ENCODE peak calls at places on chromosomes 1 and 21, in eight cellular contexts. One of them, this sample, is unnamed.

GRCh38 chr1:93595266-93595665 is 86.4 kb downstream of the BCAR3 start:
- DNase-seq in NCI-H1694: no peak
- DNase-seq in progenitor cell of endocrine pancreas: no peak
- DNase-seq in GDM1: no peak
- DNase-seq in retina: no peak
- DNase-seq in stromal cell of bone marrow: peak
- DNase-seq in activated CD8-positive, alpha-beta memory T cell treated with anti-CD3 and anti-CD28 coated beads, Interleukin-2, amount 10 ng/mL, durations not matched to agents 7 days and 5 days: no peak
- DNase-seq in T-helper 2 cell: no peak
- DNase-seq in this sample: no peak

GRCh38 chr1:172629638-172630037 is 29.3 kb upstream of the FASLG start:
- DNase-seq in progenitor cell of endocrine pancreas: no peak
- DNase-seq in retina: no peak
- DNase-seq in GDM1: no peak
- DNase-seq in stromal cell of bone marrow: no peak
- DNase-seq in T-helper 2 cell: no peak
- DNase-seq in NCI-H1694: no peak
- DNase-seq in activated CD8-positive, alpha-beta memory T cell treated with anti-CD3 and anti-CD28 coated beads, Interleukin-2, amount 10 ng/mL, durations not matched to agents 7 days and 5 days: no peak
- DNase-seq in this sample: no peak

GRCh38 chr1:25797939-25798338 is 2.1 kb upstream of the SELENON start:
- DNase-seq in GDM1: peak
- DNase-seq in NCI-H1694: peak
- DNase-seq in stromal cell of bone marrow: no peak
- DNase-seq in progenitor cell of endocrine pancreas: no peak
- DNase-seq in T-helper 2 cell: peak
- DNase-seq in activated CD8-positive, alpha-beta memory T cell treated with anti-CD3 and anti-CD28 coated beads, Interleukin-2, amount 10 ng/mL, durations not matched to agents 7 days and 5 days: no peak
- DNase-seq in retina: no peak
- DNase-seq in this sample: no peak

GRCh38 chr1:53127546-53127945 is 14.9 kb downstream of the SLC1A7 start:
- DNase-seq in retina: no peak
- DNase-seq in activated CD8-positive, alpha-beta memory T cell treated with anti-CD3 and anti-CD28 coated beads, Interleukin-2, amount 10 ng/mL, durations not matched to agents 7 days and 5 days: peak
- DNase-seq in NCI-H1694: no peak
- DNase-seq in progenitor cell of endocrine pancreas: no peak
- DNase-seq in T-helper 2 cell: no peak
- DNase-seq in GDM1: no peak
- DNase-seq in stromal cell of bone marrow: no peak
- DNase-seq in this sample: no peak

GRCh38 chr1:56645663-56646330 is 683 bp downstream of the PRKAA2 start:
- DNase-seq in GDM1: no peak
- DNase-seq in NCI-H1694: no peak
- DNase-seq in T-helper 2 cell: no peak
- DNase-seq in retina: no peak
- DNase-seq in progenitor cell of endocrine pancreas: no peak
- DNase-seq in stromal cell of bone marrow: no peak
- DNase-seq in activated CD8-positive, alpha-beta memory T cell treated with anti-CD3 and anti-CD28 coated beads, Interleukin-2, amount 10 ng/mL, durations not matched to agents 7 days and 5 days: no peak
- DNase-seq in this sample: no peak

GRCh38 chr1:41461790-41462679 is 22.4 kb downstream of the EDN2 start:
- DNase-seq in activated CD8-positive, alpha-beta memory T cell treated with anti-CD3 and anti-CD28 coated beads, Interleukin-2, amount 10 ng/mL, durations not matched to agents 7 days and 5 days: no peak
- DNase-seq in NCI-H1694: no peak
- DNase-seq in progenitor cell of endocrine pancreas: no peak
- DNase-seq in stromal cell of bone marrow: no peak
- DNase-seq in retina: no peak
- DNase-seq in GDM1: no peak
- DNase-seq in T-helper 2 cell: no peak
- DNase-seq in this sample: no peak

GRCh38 chr1:230937370-230937769 is 41.3 kb downstream of the TTC13 start:
- DNase-seq in stromal cell of bone marrow: peak
- DNase-seq in activated CD8-positive, alpha-beta memory T cell treated with anti-CD3 and anti-CD28 coated beads, Interleukin-2, amount 10 ng/mL, durations not matched to agents 7 days and 5 days: no peak
- DNase-seq in NCI-H1694: no peak
- DNase-seq in retina: no peak
- DNase-seq in T-helper 2 cell: no peak
- DNase-seq in GDM1: no peak
- DNase-seq in progenitor cell of endocrine pancreas: no peak
- DNase-seq in this sample: no peak

GRCh38 chr1:32372149-32372756 is 9.9 kb downstream of the TSSK3 start:
- DNase-seq in GDM1: peak
- DNase-seq in activated CD8-positive, alpha-beta memory T cell treated with anti-CD3 and anti-CD28 coated beads, Interleukin-2, amount 10 ng/mL, durations not matched to agents 7 days and 5 days: peak
- DNase-seq in T-helper 2 cell: peak
- DNase-seq in progenitor cell of endocrine pancreas: no peak
- DNase-seq in stromal cell of bone marrow: no peak
- DNase-seq in retina: no peak
- DNase-seq in NCI-H1694: no peak
- DNase-seq in this sample: no peak

GRCh38 chr1:2602866-2603520 is 16.4 kb downstream of the PRXL2B start:
- DNase-seq in activated CD8-positive, alpha-beta memory T cell treated with anti-CD3 and anti-CD28 coated beads, Interleukin-2, amount 10 ng/mL, durations not matched to agents 7 days and 5 days: no peak
- DNase-seq in progenitor cell of endocrine pancreas: no peak
- DNase-seq in NCI-H1694: no peak
- DNase-seq in retina: no peak
- DNase-seq in stromal cell of bone marrow: no peak
- DNase-seq in GDM1: no peak
- DNase-seq in T-helper 2 cell: no peak
- DNase-seq in this sample: no peak

GRCh38 chr1:89171067-89171438 is 4.8 kb downstream of the GBP7 start:
- DNase-seq in T-helper 2 cell: no peak
- DNase-seq in NCI-H1694: no peak
- DNase-seq in stromal cell of bone marrow: no peak
- DNase-seq in retina: no peak
- DNase-seq in GDM1: no peak
- DNase-seq in progenitor cell of endocrine pancreas: no peak
- DNase-seq in activated CD8-positive, alpha-beta memory T cell treated with anti-CD3 and anti-CD28 coated beads, Interleukin-2, amount 10 ng/mL, durations not matched to agents 7 days and 5 days: no peak
- DNase-seq in this sample: no peak

GRCh38 chr1:12113433-12114339 is 50.6 kb downstream of the TNFRSF8 start:
- DNase-seq in progenitor cell of endocrine pancreas: no peak
- DNase-seq in GDM1: no peak
- DNase-seq in activated CD8-positive, alpha-beta memory T cell treated with anti-CD3 and anti-CD28 coated beads, Interleukin-2, amount 10 ng/mL, durations not matched to agents 7 days and 5 days: peak
- DNase-seq in stromal cell of bone marrow: no peak
- DNase-seq in retina: no peak
- DNase-seq in T-helper 2 cell: no peak
- DNase-seq in NCI-H1694: peak
- DNase-seq in this sample: no peak

GRCh38 chr21:25457411-25457810 is 149.9 kb downstream of the MRPL39 start:
- DNase-seq in GDM1: no peak
- DNase-seq in NCI-H1694: no peak
- DNase-seq in stromal cell of bone marrow: peak
- DNase-seq in progenitor cell of endocrine pancreas: no peak
- DNase-seq in T-helper 2 cell: no peak
- DNase-seq in retina: no peak
- DNase-seq in activated CD8-positive, alpha-beta memory T cell treated with anti-CD3 and anti-CD28 coated beads, Interleukin-2, amount 10 ng/mL, durations not matched to agents 7 days and 5 days: no peak
- DNase-seq in this sample: no peak

GRCh38 chr21:46004168-46004861 is 22.7 kb downstream of the COL6A1 start:
- DNase-seq in progenitor cell of endocrine pancreas: peak
- DNase-seq in retina: no peak
- DNase-seq in stromal cell of bone marrow: no peak
- DNase-seq in T-helper 2 cell: no peak
- DNase-seq in GDM1: no peak
- DNase-seq in activated CD8-positive, alpha-beta memory T cell treated with anti-CD3 and anti-CD28 coated beads, Interleukin-2, amount 10 ng/mL, durations not matched to agents 7 days and 5 days: no peak
- DNase-seq in NCI-H1694: no peak
- DNase-seq in this sample: no peak

GRCh38 chr1:186289943-186290560 is 85.0 kb downstream of the TPR start:
- DNase-seq in T-helper 2 cell: no peak
- DNase-seq in activated CD8-positive, alpha-beta memory T cell treated with anti-CD3 and anti-CD28 coated beads, Interleukin-2, amount 10 ng/mL, durations not matched to agents 7 days and 5 days: no peak
- DNase-seq in retina: no peak
- DNase-seq in progenitor cell of endocrine pancreas: no peak
- DNase-seq in NCI-H1694: no peak
- DNase-seq in GDM1: no peak
- DNase-seq in stromal cell of bone marrow: no peak
- DNase-seq in this sample: no peak

GRCh38 chr1:84427520-84428188 is 29.4 kb downstream of the DNASE2B start:
- DNase-seq in T-helper 2 cell: no peak
- DNase-seq in NCI-H1694: no peak
- DNase-seq in activated CD8-positive, alpha-beta memory T cell treated with anti-CD3 and anti-CD28 coated beads, Interleukin-2, amount 10 ng/mL, durations not matched to agents 7 days and 5 days: no peak
- DNase-seq in progenitor cell of endocrine pancreas: no peak
- DNase-seq in retina: no peak
- DNase-seq in stromal cell of bone marrow: no peak
- DNase-seq in GDM1: no peak
- DNase-seq in this sample: no peak

GRCh38 chr1:215845224-215845902 is 278.3 kb downstream of the KCTD3 start:
- DNase-seq in activated CD8-positive, alpha-beta memory T cell treated with anti-CD3 and anti-CD28 coated beads, Interleukin-2, amount 10 ng/mL, durations not matched to agents 7 days and 5 days: no peak
- DNase-seq in retina: peak
- DNase-seq in GDM1: no peak
- DNase-seq in T-helper 2 cell: no peak
- DNase-seq in stromal cell of bone marrow: peak
- DNase-seq in progenitor cell of endocrine pancreas: no peak
- DNase-seq in NCI-H1694: no peak
- DNase-seq in this sample: no peak

GRCh38 chr1:30232288-30232899 is 491.0 kb downstream of the MATN1 start:
- DNase-seq in stromal cell of bone marrow: no peak
- DNase-seq in T-helper 2 cell: no peak
- DNase-seq in progenitor cell of endocrine pancreas: no peak
- DNase-seq in NCI-H1694: no peak
- DNase-seq in GDM1: no peak
- DNase-seq in activated CD8-positive, alpha-beta memory T cell treated with anti-CD3 and anti-CD28 coated beads, Interleukin-2, amount 10 ng/mL, durations not matched to agents 7 days and 5 days: no peak
- DNase-seq in retina: no peak
- DNase-seq in this sample: no peak

GRCh38 chr1:15341634-15342375 is 67.9 kb upstream of the EFHD2 start:
- DNase-seq in activated CD8-positive, alpha-beta memory T cell treated with anti-CD3 and anti-CD28 coated beads, Interleukin-2, amount 10 ng/mL, durations not matched to agents 7 days and 5 days: peak
- DNase-seq in T-helper 2 cell: no peak
- DNase-seq in GDM1: no peak
- DNase-seq in retina: no peak
- DNase-seq in progenitor cell of endocrine pancreas: no peak
- DNase-seq in stromal cell of bone marrow: no peak
- DNase-seq in NCI-H1694: no peak
- DNase-seq in this sample: no peak

This sample was measured in esophagus squamous epithelium.